ENCODE peak calls at places on chromosome 5, in five cellular contexts. U is left lung; G is heart left ventricle; J is HCT116; O is CD8-positive, alpha-beta T cell. Q is an unnamed sample. For H3K4me1, the result is how much of the 10 kb centered on the place peaks cover.

GRCh38 chr5:65150599-65150998 is 331.1 kb downstream of the ADAMTS6 start:
- DNase-seq in U (no peak), G (no peak), J (no peak), O (no peak), Q (no peak)

GRCh38 chr5:65871182-65871581 is 55.2 kb upstream of the ERBIN start:
- DNase-seq in U (no peak), G (no peak), J (peak), O (no peak), Q (no peak)

GRCh38 chr5:148558892-148559291 is 95.4 kb downstream of the HTR4 start:
- DNase-seq in U (no peak), G (no peak), J (no peak), O (no peak), Q (no peak)

GRCh38 chr5:82422751-82423181 is 144.6 kb upstream of the RPS23 start:
- DNase-seq in U (no peak), G (no peak), J (no peak), O (no peak), Q (no peak)

GRCh38 chr5:13771011-13771571 is 173.4 kb downstream of the DNAH5 start:
- DNase-seq in U (no peak), G (no peak), J (no peak), O (no peak), Q (no peak)

GRCh38 chr5:152439791-152440190 is 34.7 kb upstream of the NMUR2 start:
- DNase-seq in U (no peak), G (no peak), J (no peak), O (no peak), Q (no peak)

GRCh38 chr5:178546675-178547033 is 43.5 kb downstream of the COL23A1 start:
- DNase-seq in U (no peak), G (peak), J (no peak), O (no peak), Q (no peak)

GRCh38 chr5:179225387-179225786 is 119.9 kb downstream of the ADAMTS2 start:
- DNase-seq in U (peak), G (peak), J (no peak), O (no peak), Q (no peak)

GRCh38 chr5:154371687-154372086 is 74.1 kb upstream of the SAP30L start:
- DNase-seq in U (no peak), G (no peak), J (no peak), O (no peak), Q (no peak)

GRCh38 chr5:107483196-107483595 is 187.5 kb downstream of the EFNA5 start:
- DNase-seq in U (no peak), G (no peak), J (no peak), O (no peak), Q (no peak)

GRCh38 chr5:127988149-127988755 is 95.3 kb upstream of the SLC12A2 start:
- DNase-seq in U (no peak), G (no peak), J (peak), O (no peak), Q (no peak)

GRCh38 chr5:174376056-174376455 is 330.6 kb downstream of the NSG2 start:
- DNase-seq in U (no peak), G (no peak), J (no peak), O (no peak), Q (no peak)

GRCh38 chr5:181188700-181189362 is 16.2 kb downstream of the TRIM7 start:
- DNase-seq in U (peak), G (peak), J (peak), O (peak), Q (no peak)

GRCh38 chr5:52888363-52888762 is 100.6 kb downstream of the ITGA1 start:
- DNase-seq in U (no peak), G (no peak), J (no peak), O (no peak), Q (no peak)

GRCh38 chr5:134490255-134490924 is 35.1 kb upstream of the JADE2 start:
- DNase-seq in U (no peak), G (no peak), J (no peak), O (no peak), Q (peak)

GRCh38 chr5:9348296-9348996 is 197.4 kb downstream of the SEMA5A start:
- DNase-seq in U (no peak), G (no peak), J (no peak), O (no peak), Q (no peak)

GRCh38 chr5:144469106-144469505 is 298.4 kb downstream of the KCTD16 start:
- DNase-seq in U (no peak), G (no peak), J (no peak), O (no peak), Q (no peak)

GRCh38 chr5:140214831-140215230 is 39.8 kb downstream of the CYSTM1 start:
- DNase-seq in U (no peak), G (no peak), J (no peak), O (no peak), Q (no peak)

GRCh38 chr5:129063483-129064136 is 30.9 kb upstream of the ISOC1 start:
- DNase-seq in U (no peak), G (no peak), J (no peak), O (no peak), Q (no peak)

GRCh38 chr5:80181618-80182211 is 74.1 kb downstream of the SERINC5 start:
- DNase-seq in U (no peak), G (no peak), J (peak), O (peak), Q (no peak)

GRCh38 chr5:157177935-157178334 is 2.7 kb upstream of the ITK start:
- DNase-seq in U (no peak), G (no peak), J (no peak), O (no peak), Q (no peak)

GRCh38 chr5:157182143-157182757 is 1.6 kb downstream of the ITK start:
- DNase-seq in U (no peak), G (no peak), J (no peak), O (no peak), Q (no peak)

GRCh38 chr5:157178961-157179360 is 1.7 kb upstream of the ITK start:
- DNase-seq in U (no peak), G (no peak), J (no peak), O (no peak), Q (no peak)

GRCh38 chr5:157184117-157184516 is 3.5 kb downstream of the ITK start:
- DNase-seq in U (no peak), G (no peak), J (no peak), O (no peak), Q (no peak)

DNA sequence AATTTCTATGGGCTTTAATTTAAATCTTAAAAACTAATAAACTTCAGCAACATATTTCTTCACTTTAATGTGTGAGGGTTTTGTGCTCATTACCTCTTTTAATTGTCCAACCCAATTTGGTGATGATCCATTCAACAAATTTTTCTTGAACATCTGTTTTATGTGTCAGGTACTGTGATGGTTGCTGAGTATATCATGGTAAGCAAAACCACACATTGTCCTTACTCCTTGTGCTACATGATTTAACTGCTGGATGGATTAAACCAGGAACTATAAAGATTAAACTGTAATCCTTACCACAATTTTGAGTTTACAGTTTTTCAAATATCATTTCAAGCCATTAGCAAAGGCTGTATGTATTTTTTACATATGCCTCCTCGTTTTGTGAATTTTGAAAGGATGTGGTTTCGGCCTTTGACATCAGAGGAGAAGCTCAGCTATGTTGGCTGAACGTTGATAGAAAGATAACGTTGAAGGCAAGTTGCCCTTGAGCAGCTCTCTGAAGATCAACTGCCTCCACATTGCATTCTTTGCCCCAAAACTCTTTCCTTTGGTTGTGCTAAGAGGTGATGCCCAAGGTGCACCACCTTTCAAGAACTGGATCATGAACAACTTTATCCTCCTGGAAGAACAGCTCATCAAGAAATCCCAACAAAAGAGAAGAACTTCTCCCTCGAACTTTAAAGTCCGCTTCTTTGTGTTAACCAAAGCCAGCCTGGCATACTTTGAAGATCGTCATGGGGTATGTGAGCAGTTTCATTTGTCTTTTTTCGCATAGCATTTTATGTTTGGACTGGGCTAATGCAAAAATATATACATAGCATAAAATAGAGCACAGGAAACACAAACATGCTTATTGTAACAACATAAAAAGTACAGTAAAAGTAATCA is at the start of gene ITK:
- DNase-seq in U (no peak), G (no peak), J (no peak), O (peak), Q (no peak)
- H3K4me3 ChIP-seq in U (peak), G (no peak), J (no peak), O (peak), Q (no peak)

GRCh38 chr5:132871885-132872284 is 1.6 kb upstream of the LEAP2 start:
- DNase-seq in U (no peak), G (no peak), J (no peak), O (no peak), Q (no peak)

GRCh38 chr5:132872788-132873118 is 715 bp upstream of the LEAP2 start:
- DNase-seq in U (no peak), G (no peak), J (no peak), O (no peak), Q (no peak)

GRCh38 chr5:132873119-132873929 is at the start of gene LEAP2:
- DNase-seq in U (no peak), G (no peak), J (no peak), O (no peak), Q (no peak)

GRCh38 chr5:132876020-132876759 is 2.7 kb downstream of the LEAP2 start:
- DNase-seq in U (no peak), G (no peak), J (no peak), O (no peak), Q (no peak)

DNA sequence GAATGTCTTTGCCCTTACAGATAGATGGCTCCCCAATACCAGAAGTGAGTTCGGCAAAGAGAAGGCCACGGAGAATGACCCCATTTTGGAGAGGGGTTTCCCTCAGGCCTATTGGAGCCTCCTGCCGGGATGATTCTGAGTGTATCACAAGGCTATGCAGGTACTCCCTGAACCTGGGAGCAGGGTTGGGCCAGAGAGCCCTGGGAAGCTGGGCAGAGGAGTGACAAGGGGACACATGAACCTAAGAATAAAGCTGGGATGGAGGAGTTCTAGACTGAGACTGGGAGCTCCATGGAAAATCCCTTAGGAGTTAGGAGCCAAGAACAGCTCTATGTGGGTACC is 433 bp downstream of the LEAP2 start:
- DNase-seq in U (no peak), G (no peak), J (no peak), O (no peak), Q (no peak)
- H3K4me1 ChIP-seq in U (under half), G (under half), J (under half), O (under half), Q (under half)

GRCh38 chr5:40165789-40166728 is 513.7 kb upstream of the PTGER4 start:
- DNase-seq in U (no peak), G (no peak), J (no peak), O (no peak), Q (no peak)
- TF ChIP-seq CTCF in U (no peak), G (peak), J (no peak), O (no peak), Q (no peak)

GRCh38 chr5:3155029-3155428 is 403.6 kb upstream of the IRX2 start:
- DNase-seq in U (no peak), G (no peak), J (no peak), O (no peak), Q (no peak)

GRCh38 chr5:3153226-3153858 is 401.9 kb upstream of the IRX2 start:
- DNase-seq in U (no peak), G (no peak), J (no peak), O (no peak), Q (no peak)

GRCh38 chr5:3155717-3156116 is 404.2 kb upstream of the IRX2 start:
- DNase-seq in U (no peak), G (no peak), J (no peak), O (no peak), Q (no peak)

GRCh38 chr5:3153906-3154305 is 402.4 kb upstream of the IRX2 start:
- DNase-seq in U (no peak), G (no peak), J (no peak), O (no peak), Q (no peak)

GRCh38 chr5:3157214-3157613 is 405.7 kb upstream of the IRX2 start:
- DNase-seq in U (no peak), G (no peak), J (no peak), O (no peak), Q (no peak)
- H3K4me3 ChIP-seq in U (no peak), G (no peak), J (no peak), O (no peak), Q (no peak)

GRCh38 chr5:119274767-119275130 is 81.1 kb upstream of the TNFAIP8 start:
- DNase-seq in U (no peak), G (no peak), J (peak), O (peak), Q (no peak)

GRCh38 chr5:119275146-119275872 is 80.5 kb upstream of the TNFAIP8 start:
- DNase-seq in U (no peak), G (no peak), J (peak), O (no peak), Q (no peak)

GRCh38 chr5:119279093-119279492 is 76.7 kb upstream of the TNFAIP8 start:
- DNase-seq in U (no peak), G (no peak), J (no peak), O (no peak), Q (no peak)

GRCh38 chr5:119275873-119276214 is 80.0 kb upstream of the TNFAIP8 start:
- DNase-seq in U (no peak), G (no peak), J (no peak), O (no peak), Q (no peak)

GRCh38 chr5:119276976-119277375 is 78.8 kb upstream of the TNFAIP8 start:
- DNase-seq in U (no peak), G (no peak), J (no peak), O (no peak), Q (no peak)
- H3K4me1 ChIP-seq in U (half or more), G (half or more), J (under half), O (half or more), Q (under half)

GRCh38 chr5:95620870-95621838 is 1.3 kb downstream of the GPR150 start:
- DNase-seq in U (peak), G (peak), J (no peak), O (peak), Q (peak)
- TF ChIP-seq CTCF in U (no peak), G (no peak), J (no peak), O (no peak), Q (no peak)

GRCh38 chr5:67093259-67093658 is 103.3 kb downstream of the CD180 start:
- DNase-seq in U (no peak), G (no peak), J (no peak), O (no peak), Q (no peak)

GRCh38 chr5:67094476-67095300 is 101.9 kb downstream of the CD180 start:
- DNase-seq in U (no peak), G (no peak), J (no peak), O (no peak), Q (no peak)

GRCh38 chr5:67092447-67093023 is 104.1 kb downstream of the CD180 start:
- DNase-seq in U (no peak), G (no peak), J (no peak), O (no peak), Q (no peak)

GRCh38 chr5:67090593-67090992 is 106.0 kb downstream of the CD180 start:
- DNase-seq in U (no peak), G (no peak), J (no peak), O (no peak), Q (no peak)

DNA sequence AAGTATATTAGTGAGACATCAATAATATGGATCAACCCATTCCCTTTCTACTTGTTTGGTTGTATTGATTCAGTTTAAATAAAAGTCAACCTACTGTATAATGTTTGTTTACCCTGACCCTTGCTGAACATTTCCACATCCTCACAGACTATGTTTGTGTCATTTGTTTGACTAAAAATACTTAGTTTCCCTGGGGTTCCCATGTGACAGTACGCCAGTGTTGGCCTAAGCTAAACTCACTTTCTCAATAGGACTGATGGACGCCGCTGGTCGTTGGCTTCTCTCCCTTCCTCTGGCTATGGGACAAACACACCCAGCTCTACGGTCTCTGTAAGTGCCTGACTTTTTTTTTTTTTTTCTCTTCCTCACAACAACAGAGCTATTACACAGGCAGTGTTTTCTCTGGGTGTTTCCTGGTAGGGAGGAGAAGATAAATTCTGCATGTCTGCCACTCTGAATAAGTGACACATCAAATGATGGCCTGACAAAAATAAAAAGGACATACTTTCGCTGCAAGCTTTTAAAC is 101.2 kb downstream of the CD180 start:
- DNase-seq in U (no peak), G (peak), J (no peak), O (no peak), Q (peak)
- H3K4me3 ChIP-seq in U (no peak), G (peak), J (no peak), O (no peak), Q (peak)

GRCh38 chr5:73642296-73642695 is 16.3 kb downstream of the ARHGEF28 start:
- DNase-seq in U (no peak), G (no peak), J (no peak), O (no peak), Q (no peak)
- H3K4me1 ChIP-seq in U (under half), G (under half), J (under half), O (under half), Q (under half)

Q was measured in ascending aorta.